ENCODE peak calls at places on chromosome X, in eight cellular contexts. Y is suprapubic skin, G is breast epithelium, D is esophagus muscularis mucosa, N is HepG2, F is transverse colon, A is upper lobe of left lung, W is sigmoid colon. E is an unnamed sample.

GRCh38 chrX:86579777-86580176 is 431.5 kb downstream of the DACH2 start:
- DNase-seq in Y (no peak), W (no peak), A (no peak), N (no peak), G (no peak), F (no peak), D (no peak), E (no peak)

GRCh38 chrX:7985568-7985967 is 58.4 kb upstream of the PNPLA4 start:
- DNase-seq in A (no peak), Y (no peak), W (no peak), N (no peak), F (no peak), D (no peak), G (no peak), E (no peak)

GRCh38 chrX:153782324-153782723 is 1.5 kb downstream of the SRPK3 start:
- DNase-seq in N (no peak), Y (no peak), A (no peak), G (peak), W (no peak), F (no peak), D (no peak), E (no peak)

GRCh38 chrX:29388509-29388908 is 801.3 kb downstream of the IL1RAPL1 start:
- DNase-seq in N (no peak), Y (no peak), D (no peak), F (no peak), A (no peak), W (no peak), G (no peak), E (no peak)

GRCh38 chrX:16320765-16321355 is 153.6 kb downstream of the MAGEB17 start:
- DNase-seq in F (no peak), G (no peak), N (no peak), Y (no peak), A (no peak), W (no peak), D (no peak), E (no peak)

GRCh38 chrX:9644335-9644734 is 121.3 kb downstream of the GPR143 start:
- DNase-seq in D (no peak), G (no peak), Y (no peak), A (no peak), W (peak), F (no peak), N (no peak), E (no peak)

GRCh38 chrX:115639481-115639880 is 78.5 kb downstream of the PLS3 start:
- DNase-seq in G (no peak), D (no peak), Y (no peak), A (no peak), N (no peak), F (no peak), W (no peak), E (peak)

GRCh38 chrX:155612312-155613224 is at the start of gene TMLHE:
- DNase-seq in Y (peak), A (peak), D (no peak), N (peak), F (peak), G (peak), W (peak), E (peak)

GRCh38 chrX:17944833-17945497 is 83.9 kb upstream of the RAI2 start:
- DNase-seq in D (no peak), G (no peak), F (no peak), W (no peak), Y (no peak), A (no peak), N (peak), E (peak)

GRCh38 chrX:115038406-115038805 is 21.0 kb upstream of the IL13RA2 start:
- DNase-seq in Y (no peak), N (no peak), A (no peak), F (no peak), G (no peak), D (no peak), W (no peak), E (no peak)

GRCh38 chrX:72208126-72208525 is 26.6 kb downstream of the PIN4 start:
- DNase-seq in N (no peak), G (no peak), Y (no peak), F (no peak), A (no peak), W (no peak), D (no peak), E (no peak)

DNA sequence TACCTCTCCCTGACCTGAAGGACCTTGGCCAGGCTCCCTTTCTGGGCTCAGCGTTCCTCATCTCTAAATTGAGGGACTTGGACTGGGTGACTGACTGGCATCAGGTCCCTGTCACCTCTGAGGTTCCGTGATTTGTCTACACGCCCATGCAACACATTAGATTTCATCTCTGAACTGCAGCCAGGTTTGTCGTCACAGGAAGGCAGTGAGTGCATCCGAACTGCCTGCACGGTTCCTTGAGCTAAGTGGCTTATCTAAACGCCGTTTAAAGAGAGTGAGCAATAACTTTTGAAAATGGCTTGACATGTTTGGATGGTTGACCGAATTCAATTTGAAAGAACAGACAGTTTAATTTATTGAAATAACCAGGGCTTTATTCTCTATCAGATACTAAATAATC is 70.1 kb downstream of the PCYT1B start:
- DNase-seq in F (no peak), A (no peak), N (no peak), D (no peak), W (no peak), G (no peak), Y (no peak), E (no peak)
- TF ChIP-seq POLR2AphosphoS5 in F (no peak), A (no peak), N (no peak), D (no peak), W (no peak), G (no peak), Y (no peak), E (no peak)

GRCh38 chrX:38327775-38328081 is 419 bp upstream of the RPGR start:
- DNase-seq in W (no peak), D (no peak), G (no peak), N (no peak), A (no peak), Y (no peak), F (no peak), E (no peak)

GRCh38 chrX:38326086-38326485 is 1.2 kb downstream of the RPGR start:
- DNase-seq in N (no peak), A (no peak), Y (no peak), G (no peak), F (no peak), D (no peak), W (no peak), E (peak)

GRCh38 chrX:38332505-38332904 is 5.2 kb upstream of the RPGR start:
- DNase-seq in Y (no peak), D (no peak), N (no peak), W (no peak), G (no peak), F (no peak), A (no peak), E (no peak)

GRCh38 chrX:38327007-38327774 is at the start of gene RPGR:
- DNase-seq in F (peak), Y (peak), N (peak), A (peak), G (peak), D (peak), W (peak), E (peak)
- TF ChIP-seq POLR2A in F (peak), Y (peak), N (peak), A (no peak), G (no peak), D (no peak), W (no peak), E (peak)

GRCh38 chrX:130082244-130083106 is 27.8 kb downstream of the ELF4 start:
- DNase-seq in D (no peak), F (peak), Y (peak), A (peak), G (no peak), W (peak), N (no peak), E (no peak)
- TF ChIP-seq CTCF in D (no peak), F (no peak), Y (no peak), A (peak), G (no peak), W (no peak), N (no peak), E (no peak)

GRCh38 chrX:125202486-125203378 is 116.9 kb upstream of the TEX13C start:
- DNase-seq in D (no peak), F (no peak), A (peak), Y (peak), G (no peak), W (no peak), N (no peak), E (no peak)

GRCh38 chrX:125205918-125206665 is 113.6 kb upstream of the TEX13C start:
- DNase-seq in A (no peak), D (no peak), W (peak), N (no peak), G (no peak), Y (peak), F (no peak), E (no peak)

GRCh38 chrX:125203737-125204578 is 115.7 kb upstream of the TEX13C start:
- DNase-seq in G (no peak), Y (peak), D (no peak), F (no peak), W (no peak), N (no peak), A (no peak), E (no peak)

GRCh38 chrX:125203379-125203736 is 116.3 kb upstream of the TEX13C start:
- DNase-seq in A (no peak), D (no peak), W (no peak), N (no peak), F (no peak), G (no peak), Y (peak), E (no peak)

GRCh38 chrX:125205084-125205917 is 114.4 kb upstream of the TEX13C start:
- DNase-seq in N (no peak), A (no peak), W (peak), D (no peak), F (peak), G (peak), Y (peak), E (no peak)
- TF ChIP-seq POLR2AphosphoS5 in N (no peak), A (no peak), W (peak), D (peak), F (no peak), G (no peak), Y (no peak), E (no peak)

GRCh38 chrX:149631293-149632165 is at the start of gene TMEM185A:
- DNase-seq in N (peak), D (no peak), W (peak), G (peak), Y (peak), A (peak), F (peak), E (peak)
- TF ChIP-seq POLR2A in N (peak), D (no peak), W (no peak), G (no peak), Y (no peak), A (no peak), F (no peak), E (no peak)

GRCh38 chrX:49165901-49166881 is 3.6 kb downstream of the MAGIX start:
- DNase-seq in A (peak), G (peak), F (peak), N (no peak), W (peak), D (peak), Y (peak), E (peak)
- TF ChIP-seq CTCF in A (no peak), G (no peak), F (peak), N (no peak), W (no peak), D (no peak), Y (no peak), E (no peak)

GRCh38 chrX:106997611-106998010 is 2.4 kb downstream of the MORC4 start:
- DNase-seq in Y (no peak), D (no peak), F (no peak), N (no peak), W (no peak), A (no peak), G (no peak), E (no peak)

GRCh38 chrX:106999002-106999975 is 723 bp downstream of the MORC4 start:
- DNase-seq in N (peak), F (peak), G (peak), Y (peak), W (peak), A (peak), D (no peak), E (peak)

GRCh38 chrX:106995678-106996077 is 4.3 kb downstream of the MORC4 start:
- DNase-seq in D (no peak), G (no peak), W (no peak), F (no peak), Y (no peak), A (no peak), N (no peak), E (no peak)

GRCh38 chrX:107000013-107000515 is at the start of gene MORC4:
- DNase-seq in F (peak), A (peak), G (peak), Y (peak), N (peak), D (no peak), W (peak), E (peak)
- TF ChIP-seq POLR2AphosphoS5 in F (peak), A (no peak), G (peak), Y (no peak), N (no peak), D (peak), W (peak), E (no peak)

GRCh38 chrX:54029543-54030143 is 14.6 kb downstream of the PHF8 start:
- DNase-seq in F (no peak), G (peak), A (peak), W (peak), Y (no peak), D (no peak), N (no peak), E (no peak)

GRCh38 chrX:54030329-54030728 is 13.9 kb downstream of the PHF8 start:
- DNase-seq in G (no peak), F (no peak), N (no peak), W (no peak), Y (no peak), A (no peak), D (no peak), E (no peak)

DNA sequence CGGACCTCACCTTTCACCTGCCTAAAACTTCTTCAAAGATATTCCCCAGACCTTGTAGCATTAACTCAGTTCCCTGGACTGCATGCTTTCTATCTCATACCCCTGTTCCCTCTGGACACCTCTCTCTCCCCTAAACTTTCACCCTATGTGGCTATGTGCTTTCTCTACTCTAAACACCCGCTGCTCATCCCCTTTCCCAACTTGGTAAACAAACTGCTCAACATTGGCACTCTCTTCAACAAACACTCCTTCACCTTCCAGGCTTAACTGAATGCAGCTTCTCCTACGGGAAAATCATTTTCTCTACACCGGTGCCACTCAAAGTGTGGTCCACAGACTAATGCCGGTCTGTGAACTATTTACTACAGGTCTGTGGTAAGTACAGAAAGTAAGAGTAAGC is 19.9 kb downstream of the PHF8 start:
- DNase-seq in F (no peak), D (no peak), A (no peak), Y (no peak), G (no peak), W (no peak), N (no peak), E (no peak)
- TF ChIP-seq POLR2A in F (no peak), D (no peak), A (no peak), Y (no peak), G (no peak), W (no peak), N (no peak), E (no peak)

GRCh38 chrX:149504226-149504914 is 736 bp downstream of the IDS start:
- DNase-seq in Y (no peak), G (no peak), W (no peak), D (no peak), A (peak), N (no peak), F (peak), E (no peak)
- TF ChIP-seq CTCF in Y (no peak), G (no peak), W (no peak), D (no peak), A (peak), N (no peak), F (no peak), E (peak)